ENCODE peak calls at places on chromosome 14, in eight cellular contexts. G, X, D, M, W, H, S and L are unnamed samples.

GRCh38 chr14:89486505-89486904 is 69.5 kb upstream of the FOXN3 start:
- DNase-seq in G (no peak), X (no peak), D (no peak), M (no peak), W (no peak), H (no peak), S (no peak), L (no peak)

GRCh38 chr14:46405095-46405494 is 246.5 kb downstream of the RPL10L start:
- DNase-seq in G (no peak), X (no peak), D (no peak), M (no peak), W (no peak), H (no peak), S (no peak), L (no peak)

GRCh38 chr14:34722723-34723545 is 8.5 kb upstream of the CFL2 start:
- DNase-seq in G (peak; percentile 60), X (peak; percentile 32), D (peak; percentile 34), M (peak; percentile 51), W (peak; percentile 61), H (peak; percentile 74), S (peak; percentile 70), L (peak; percentile 57)

GRCh38 chr14:93267149-93267711 is 60.2 kb downstream of the UBR7 start:
- DNase-seq in G (no peak), X (no peak), D (peak; percentile 1), M (no peak), W (no peak), H (no peak), S (no peak), L (no peak)

GRCh38 chr14:54025661-54026060 is 69.0 kb upstream of the BMP4 start:
- DNase-seq in G (peak; percentile 5), X (no peak), D (peak; percentile 26), M (no peak), W (peak; percentile 43), H (peak; percentile 78), S (peak; percentile 41), L (peak; percentile 10)

GRCh38 chr14:33839193-33840076 is 111.4 kb downstream of the EGLN3 start:
- DNase-seq in G (peak; percentile 40), X (peak; percentile 80), D (peak; percentile 41), M (peak; percentile 45), W (peak; percentile 31), H (peak; percentile 83), S (peak; percentile 42), L (peak; percentile 58)

GRCh38 chr14:93891756-93892504 is 35.2 kb upstream of the FAM181A start:
- DNase-seq in G (no peak), X (no peak), D (no peak), M (no peak), W (no peak), H (no peak), S (no peak), L (no peak)

GRCh38 chr14:95547626-95548327 is 12.9 kb downstream of the GLRX5 start:
- DNase-seq in G (peak; percentile 66), X (peak; percentile 42), D (peak; percentile 75), M (no peak), W (no peak), H (no peak), S (no peak), L (no peak)

GRCh38 chr14:52844262-52845060 is 53.1 kb upstream of the GNPNAT1 start:
- DNase-seq in G (no peak), X (peak; percentile 33), D (no peak), M (no peak), W (no peak), H (no peak), S (no peak), L (no peak)

GRCh38 chr14:54589843-54590242 is 22.9 kb downstream of the SAMD4A start:
- DNase-seq in G (no peak), X (no peak), D (peak; percentile 41), M (no peak), W (no peak), H (no peak), S (no peak), L (no peak)

GRCh38 chr14:39807271-39807670 is 375.0 kb upstream of the FBXO33 start:
- DNase-seq in G (no peak), X (no peak), D (no peak), M (no peak), W (no peak), H (no peak), S (no peak), L (no peak)

GRCh38 chr14:28751467-28752058 is 15.0 kb upstream of the FOXG1 start:
- DNase-seq in G (peak; percentile 49), X (peak; percentile 85), D (peak; percentile 59), M (no peak), W (peak; percentile 7), H (peak; percentile 89), S (peak; percentile 68), L (peak; percentile 31)

GRCh38 chr14:21197418-21198205 is 41.7 kb upstream of the OR5AU1 start:
- DNase-seq in G (no peak), X (no peak), D (no peak), M (no peak), W (no peak), H (peak; percentile 56), S (no peak), L (no peak)

GRCh38 chr14:100785626-100786025 is 40.3 kb upstream of the MEG3 start:
- DNase-seq in G (no peak), X (no peak), D (no peak), M (no peak), W (no peak), H (no peak), S (no peak), L (no peak)
- H3K4me2 ChIP-seq in G (no peak overlapping the region), X (no peak overlapping the region), D (no peak overlapping the region), M (no peak overlapping the region), W (no peak overlapping the region), H (no peak overlapping the region), S (no peak overlapping the region), L (no peak overlapping the region)

DNA sequence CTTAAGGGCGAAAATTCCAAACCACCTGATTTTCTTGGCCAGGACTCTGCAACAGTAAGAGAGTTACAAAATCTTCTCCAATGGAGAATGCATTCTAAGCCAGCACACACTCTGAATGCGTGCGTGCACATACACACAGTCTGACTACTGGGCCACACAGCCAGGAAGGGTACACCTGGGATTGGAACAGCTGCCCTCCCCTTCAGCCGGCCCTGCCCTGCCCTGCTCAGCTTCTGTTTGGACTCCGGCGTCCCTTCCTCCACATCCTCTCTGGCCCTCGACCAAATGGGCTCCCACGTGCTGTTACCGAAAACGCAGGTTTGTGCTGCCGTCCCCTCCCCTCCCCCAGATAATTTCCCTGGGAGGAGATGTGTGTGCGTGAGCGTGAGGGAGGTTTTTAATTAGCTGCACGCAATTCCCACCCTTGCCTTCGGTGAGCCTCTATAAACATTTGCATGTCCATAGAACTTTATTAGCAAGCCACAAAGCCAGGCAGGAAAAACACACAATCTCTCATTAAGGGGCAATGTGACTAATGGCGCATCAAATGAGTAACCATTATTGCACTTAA is 43.0 kb downstream of the CCNK start:
- DNase-seq in G (no peak), X (no peak), D (peak; percentile 60), M (no peak), W (no peak), H (no peak), S (no peak), L (no peak)
- H3K27ac ChIP-seq in G (no peak overlapping the region), X (no peak overlapping the region), D (no peak overlapping the region), M (no peak overlapping the region), W (no peak overlapping the region), H (no peak overlapping the region), S (peak overlapping the region; percentile 77), L (no peak overlapping the region)

GRCh38 chr14:68780358-68781160 is 12.3 kb downstream of the ZFP36L1 start:
- DNase-seq in G (peak; percentile 62), X (peak; percentile 51), D (peak; percentile 73), M (no peak), W (no peak), H (no peak), S (peak; percentile 53), L (peak; percentile 70)
- H3K4me2 ChIP-seq in G (peak overlapping the region; percentile 82), X (peak overlapping the region; percentile 41), D (peak overlapping the region; percentile 13), M (no peak overlapping the region), W (peak overlapping the region; percentile 77), H (no peak overlapping the region), S (peak overlapping the region; percentile 66), L (peak overlapping the region; percentile 46)

GRCh38 chr14:84929834-84930233 is 600.1 kb upstream of the FLRT2 start:
- DNase-seq in G (no peak), X (no peak), D (no peak), M (no peak), W (no peak), H (no peak), S (no peak), L (no peak)
- H3K27ac ChIP-seq in G (no peak overlapping the region), X (no peak overlapping the region), D (no peak overlapping the region), M (no peak overlapping the region), W (no peak overlapping the region), H (no peak overlapping the region), S (no peak overlapping the region), L (no peak overlapping the region)

GRCh38 chr14:38212996-38213395 is 5.3 kb downstream of the SSTR1 start:
- DNase-seq in G (no peak), X (no peak), D (peak; percentile 64), M (no peak), W (no peak), H (no peak), S (no peak), L (no peak)

GRCh38 chr14:38221077-38221476 is 13.4 kb downstream of the SSTR1 start:
- DNase-seq in G (no peak), X (no peak), D (no peak), M (no peak), W (no peak), H (no peak), S (no peak), L (no peak)

GRCh38 chr14:38217538-38217937 is 9.8 kb downstream of the SSTR1 start:
- DNase-seq in G (no peak), X (no peak), D (no peak), M (no peak), W (no peak), H (no peak), S (no peak), L (no peak)
- H3K4me2 ChIP-seq in G (no peak overlapping the region), X (no peak overlapping the region), D (no peak overlapping the region), M (no peak overlapping the region), W (no peak overlapping the region), H (no peak overlapping the region), S (no peak overlapping the region), L (no peak overlapping the region)

DNA sequence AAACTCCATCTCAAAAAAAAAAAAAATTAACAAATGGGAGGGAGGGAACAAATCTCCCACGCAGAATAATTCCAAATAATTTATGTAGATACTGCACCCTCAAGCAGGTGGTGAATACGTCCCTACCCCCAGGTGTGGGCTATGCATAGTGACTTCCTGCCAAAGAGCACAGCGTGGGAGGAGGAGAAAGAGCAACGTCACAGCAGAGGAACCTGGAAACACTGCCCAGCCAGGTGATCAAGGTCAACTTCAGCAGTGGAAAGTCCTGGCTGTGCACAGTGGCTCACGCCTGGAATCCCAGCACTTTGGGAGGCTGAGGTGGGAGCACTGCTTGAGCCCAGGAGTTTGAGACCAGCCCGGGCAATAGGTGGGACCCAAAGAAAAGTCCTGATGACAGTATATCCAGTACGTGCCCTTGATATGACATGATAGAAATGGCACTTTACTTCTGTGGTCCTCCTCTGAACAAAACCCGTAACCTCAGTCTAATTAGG is 9.5 kb downstream of the CINP start:
- DNase-seq in G (no peak), X (no peak), D (no peak), M (no peak), W (no peak), H (no peak), S (no peak), L (no peak)
- H3K27ac ChIP-seq in G (no peak overlapping the region), X (no peak overlapping the region), D (no peak overlapping the region), M (no peak overlapping the region), W (no peak overlapping the region), H (no peak overlapping the region), S (no peak overlapping the region), L (no peak overlapping the region)